ENCODE peak calls at places on chromosomes 7 and 10, in five cellular contexts. One of them, this sample, is unnamed.

GRCh38 chr10:23408330-23408976 is 30.4 kb upstream of the OTUD1 start:
- DNase-seq in foreskin fibroblast: peak
- DNase-seq in glomerular endothelial cell: no peak
- DNase-seq in ELF-1: no peak
- DNase-seq in NCI-H526: no peak
- DNase-seq in this sample: no peak

GRCh38 chr10:30786906-30787305 is 157.4 kb upstream of the LYZL2 start:
- DNase-seq in NCI-H526: no peak
- DNase-seq in foreskin fibroblast: no peak
- DNase-seq in glomerular endothelial cell: no peak
- DNase-seq in ELF-1: no peak
- DNase-seq in this sample: no peak

GRCh38 chr10:91200314-91201212 is 19.9 kb upstream of the PCGF5 start:
- DNase-seq in foreskin fibroblast: no peak
- DNase-seq in ELF-1: no peak
- DNase-seq in glomerular endothelial cell: no peak
- DNase-seq in NCI-H526: no peak
- DNase-seq in this sample: no peak

GRCh38 chr7:98713411-98713810 is 96.3 kb downstream of the NPTX2 start:
- DNase-seq in NCI-H526: no peak
- DNase-seq in glomerular endothelial cell: no peak
- DNase-seq in foreskin fibroblast: peak
- DNase-seq in ELF-1: no peak
- DNase-seq in this sample: no peak

GRCh38 chr10:17348111-17349008 is 106.0 kb downstream of the ST8SIA6 start:
- DNase-seq in ELF-1: peak
- DNase-seq in foreskin fibroblast: peak
- DNase-seq in NCI-H526: no peak
- DNase-seq in glomerular endothelial cell: peak
- DNase-seq in this sample: no peak

GRCh38 chr10:32972929-32973328 is 14.9 kb upstream of the ITGB1 start:
- DNase-seq in glomerular endothelial cell: no peak
- DNase-seq in ELF-1: no peak
- DNase-seq in foreskin fibroblast: no peak
- DNase-seq in NCI-H526: no peak
- DNase-seq in this sample: no peak

GRCh38 chr10:48601789-48602188 is 3.1 kb downstream of the ARHGAP22 start:
- DNase-seq in foreskin fibroblast: no peak
- DNase-seq in NCI-H526: no peak
- DNase-seq in ELF-1: no peak
- DNase-seq in glomerular endothelial cell: no peak
- DNase-seq in this sample: no peak

GRCh38 chr10:67487906-67488619 is 207.9 kb downstream of the CTNNA3 start:
- DNase-seq in glomerular endothelial cell: no peak
- DNase-seq in ELF-1: no peak
- DNase-seq in NCI-H526: no peak
- DNase-seq in foreskin fibroblast: no peak
- DNase-seq in this sample: no peak

GRCh38 chr10:129968020-129968861 is 4.2 kb upstream of the EBF3 start:
- DNase-seq in foreskin fibroblast: no peak
- DNase-seq in NCI-H526: no peak
- DNase-seq in glomerular endothelial cell: no peak
- DNase-seq in ELF-1: peak
- DNase-seq in this sample: no peak

GRCh38 chr10:49664842-49665355 is 14.6 kb upstream of the C10orf53 start:
- DNase-seq in glomerular endothelial cell: no peak
- DNase-seq in ELF-1: no peak
- DNase-seq in foreskin fibroblast: no peak
- DNase-seq in NCI-H526: no peak
- DNase-seq in this sample: no peak

GRCh38 chr7:110921478-110922210 is 169.3 kb upstream of the LRRN3 start:
- DNase-seq in glomerular endothelial cell: no peak
- DNase-seq in foreskin fibroblast: peak
- DNase-seq in NCI-H526: no peak
- DNase-seq in ELF-1: no peak
- DNase-seq in this sample: no peak

GRCh38 chr10:34655286-34656170 is 159.6 kb downstream of the PARD3 start:
- DNase-seq in ELF-1: peak
- DNase-seq in glomerular endothelial cell: peak
- DNase-seq in foreskin fibroblast: peak
- DNase-seq in NCI-H526: peak
- DNase-seq in this sample: peak

GRCh38 chr7:130392456-130392860 is 12.2 kb downstream of the CPA1 start:
- DNase-seq in ELF-1: no peak
- DNase-seq in NCI-H526: no peak
- DNase-seq in glomerular endothelial cell: no peak
- DNase-seq in foreskin fibroblast: no peak
- DNase-seq in this sample: no peak

GRCh38 chr10:110221721-110222261 is 14.4 kb downstream of the MXI1 start:
- DNase-seq in NCI-H526: peak
- DNase-seq in foreskin fibroblast: peak
- DNase-seq in ELF-1: peak
- DNase-seq in glomerular endothelial cell: no peak
- DNase-seq in this sample: peak

GRCh38 chr7:25889765-25890164 is 262.2 kb upstream of the NFE2L3 start:
- DNase-seq in NCI-H526: peak
- DNase-seq in glomerular endothelial cell: no peak
- DNase-seq in ELF-1: no peak
- DNase-seq in foreskin fibroblast: no peak
- DNase-seq in this sample: no peak

GRCh38 chr7:101543846-101544245 is 85.2 kb downstream of the MYL10 start:
- DNase-seq in NCI-H526: no peak
- DNase-seq in foreskin fibroblast: no peak
- DNase-seq in glomerular endothelial cell: no peak
- DNase-seq in ELF-1: no peak
- DNase-seq in this sample: no peak

This sample was measured in mesendoderm.